ENCODE peak calls at places on chromosomes 3 and 15, in six cellular contexts. W is fibroblast of lung; L is psoas muscle; B is brain microvascular endothelial cell; V is tibial nerve; X is CD8-positive, alpha-beta T cell. K is an unnamed sample.

GRCh38 chr3:156792114-156792513 is 34.0 kb upstream of the LEKR1 start:
- DNase-seq in W (no peak), B (no peak), V (no peak), X (no peak), L (no peak), K (no peak)

GRCh38 chr15:101062471-101063171 is 143.5 kb downstream of the LRRK1 start:
- DNase-seq in X (no peak), L (no peak), V (no peak), B (no peak), W (no peak), K (no peak)

GRCh38 chr3:196634851-196635250 is 4.6 kb upstream of the NRROS start:
- DNase-seq in L (no peak), X (no peak), V (no peak), B (no peak), W (no peak), K (no peak)

GRCh38 chr3:123347691-123348264 is 101.1 kb downstream of the ADCY5 start:
- DNase-seq in X (no peak), L (no peak), B (no peak), V (no peak), W (no peak), K (no peak)

GRCh38 chr3:76107935-76108570 is 322.7 kb upstream of the ZNF717 start:
- DNase-seq in V (peak; percentile 15), L (no peak), X (no peak), B (peak; percentile 67), W (peak; percentile 78), K (no peak)

GRCh38 chr15:52042051-52042851 is 23.2 kb downstream of the MAPK6 start:
- DNase-seq in B (no peak), L (no peak), V (no peak), X (no peak), W (no peak), K (no peak)

GRCh38 chr3:126671521-126671920 is 16.6 kb upstream of the TXNRD3 start:
- DNase-seq in W (no peak), B (no peak), X (no peak), L (no peak), V (no peak), K (no peak)

GRCh38 chr15:80567721-80568157 is 127.4 kb upstream of the ABHD17C start:
- DNase-seq in X (no peak), W (peak; percentile 87), L (no peak), V (peak; percentile 79), B (peak; percentile 77), K (no peak)

GRCh38 chr3:16357698-16358097 is 92.7 kb downstream of the OXNAD1 start:
- DNase-seq in L (no peak), B (no peak), W (no peak), X (no peak), V (no peak), K (no peak)

GRCh38 chr3:115336836-115337235 is 189.7 kb upstream of the ZBTB20 start:
- DNase-seq in B (no peak), X (no peak), V (no peak), W (no peak), L (no peak), K (no peak)

GRCh38 chr15:63439536-63440264 is 58.1 kb upstream of the CA12 start:
- DNase-seq in B (no peak), L (no peak), W (no peak), V (no peak), X (no peak), K (peak; percentile 9)

GRCh38 chr15:88509321-88509720 is 37.2 kb downstream of the DET1 start:
- DNase-seq in B (no peak), V (no peak), L (no peak), W (no peak), X (no peak), K (no peak)

GRCh38 chr15:64740361-64741170 is 34.8 kb downstream of the RBPMS2 start:
- DNase-seq in W (peak; percentile 88), L (no peak), B (peak; percentile 42), V (peak; percentile 12), X (no peak), K (no peak)

GRCh38 chr3:142633073-142633472 is 36.9 kb downstream of the PLS1 start:
- DNase-seq in B (no peak), X (no peak), L (no peak), W (no peak), V (no peak), K (no peak)

GRCh38 chr3:43180027-43180426 is 74.1 kb upstream of the POMGNT2 start:
- DNase-seq in V (no peak), X (no peak), W (peak; percentile 94), B (peak; percentile 95), L (no peak), K (no peak)

GRCh38 chr3:157475921-157476395 is 27.3 kb downstream of the VEPH1 start:
- DNase-seq in X (no peak), B (peak; percentile 67), L (no peak), W (peak; percentile 91), V (no peak), K (no peak)

GRCh38 chr3:19229086-19229485 is 80.8 kb downstream of the KCNH8 start:
- DNase-seq in B (no peak), L (no peak), W (no peak), X (no peak), V (no peak), K (no peak)

GRCh38 chr3:25047058-25047457 is 381.0 kb upstream of the RARB start:
- DNase-seq in L (no peak), X (no peak), B (no peak), V (peak; percentile 17), W (peak; percentile 21), K (no peak)

GRCh38 chr3:10725846-10726245 is 90.2 kb upstream of the SLC6A11 start:
- DNase-seq in V (no peak), W (no peak), B (no peak), X (no peak), L (no peak), K (no peak)

GRCh38 chr3:10729439-10729838 is 86.6 kb upstream of the SLC6A11 start:
- DNase-seq in V (no peak), L (no peak), X (no peak), W (no peak), B (no peak), K (no peak)

GRCh38 chr3:10725067-10725466 is 91.0 kb upstream of the SLC6A11 start:
- DNase-seq in L (no peak), X (no peak), B (no peak), W (no peak), V (no peak), K (no peak)

GRCh38 chr3:10723991-10724390 is 92.0 kb upstream of the SLC6A11 start:
- DNase-seq in B (no peak), L (no peak), V (no peak), X (no peak), W (no peak), K (no peak)

DNA sequence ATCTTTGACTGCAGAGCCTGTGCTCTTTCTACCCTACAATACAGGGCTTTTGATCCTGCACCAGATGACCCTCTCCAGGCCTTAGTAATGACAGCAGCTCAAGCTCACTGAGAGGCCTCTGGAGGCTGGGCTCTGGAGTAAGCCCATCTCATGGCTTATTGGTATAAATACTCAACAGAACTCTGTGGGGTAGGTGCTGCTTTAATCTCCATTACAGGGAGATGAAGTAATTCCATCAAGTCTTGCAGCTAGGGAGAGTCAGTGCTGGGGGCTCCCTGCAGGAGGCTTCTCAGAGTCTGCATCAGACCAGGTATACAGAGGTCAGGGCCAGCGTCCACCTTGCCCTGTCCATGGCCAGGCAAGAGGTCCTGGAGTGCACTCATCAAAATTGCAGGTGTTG is 89.2 kb upstream of the SLC6A11 start:
- DNase-seq in L (no peak), B (no peak), V (no peak), W (no peak), X (no peak), K (no peak)
- H3K27me3 ChIP-seq in L (no peaks in the 10 kb centered on the region), B (no peaks in the 10 kb centered on the region), V (no peaks in the 10 kb centered on the region), W (no peaks in the 10 kb centered on the region), X (no peaks in the 10 kb centered on the region), K (peaks cover 16% of the 10 kb centered on the region)

DNA sequence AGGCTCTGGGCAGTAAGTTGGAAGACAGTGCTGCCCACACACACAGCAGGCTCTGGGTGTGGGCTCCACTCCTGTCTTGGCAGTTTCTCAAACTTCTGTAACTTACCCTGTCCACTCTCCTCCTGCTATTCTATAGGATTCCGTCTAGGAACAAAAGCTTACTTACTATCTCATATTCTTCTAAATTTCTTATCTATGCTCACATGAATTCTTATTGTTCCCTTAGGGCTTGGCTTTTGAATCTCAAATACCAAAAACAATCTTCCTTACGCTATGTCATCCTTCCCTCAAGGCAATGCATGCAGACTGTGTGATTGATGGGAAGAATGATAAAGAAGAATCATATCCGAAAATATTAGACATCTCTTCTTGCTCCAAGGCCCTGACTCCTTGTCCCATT is 425.9 kb upstream of the ONECUT1 start:
- DNase-seq in W (no peak), X (no peak), V (no peak), L (no peak), B (no peak), K (no peak)
- TF ChIP-seq CTCF in W (no peak), X (no peak), V (no peak), L (no peak), B (no peak), K (no peak)

DNA sequence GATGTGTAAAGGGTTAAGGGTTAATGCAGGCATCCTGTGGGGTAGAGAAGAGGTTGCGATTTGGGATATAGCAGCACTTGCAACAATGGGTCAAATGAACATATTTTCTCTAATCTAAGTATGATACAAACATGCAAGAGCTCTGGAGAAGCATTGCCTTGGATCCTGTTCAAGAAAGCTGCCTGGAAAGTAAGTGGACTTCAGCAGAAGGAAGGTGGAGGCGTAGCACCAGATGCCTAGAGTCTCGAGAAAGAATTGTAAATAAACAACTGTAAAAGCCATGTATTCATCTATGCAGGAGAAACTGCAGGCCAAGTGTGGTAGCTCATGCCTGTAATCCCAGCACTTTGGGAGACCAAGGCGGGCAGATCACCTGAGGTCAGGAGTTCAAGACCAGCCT is 27.0 kb upstream of the ARID3B start:
- DNase-seq in V (no peak), W (no peak), B (no peak), X (no peak), L (no peak), K (no peak)
- H3K27me3 ChIP-seq in V (no peaks in the 10 kb centered on the region), W (no peaks in the 10 kb centered on the region), B (no peaks in the 10 kb centered on the region), X (no peaks in the 10 kb centered on the region), L (no peaks in the 10 kb centered on the region), K (no peaks in the 10 kb centered on the region)

GRCh38 chr15:95295905-95296618 is 1034.4 kb upstream of the NR2F2 start:
- DNase-seq in B (no peak), V (no peak), L (no peak), W (no peak), X (no peak), K (no peak)

GRCh38 chr15:95290376-95290973 is 1040.0 kb upstream of the NR2F2 start:
- DNase-seq in X (no peak), L (no peak), B (peak; percentile 32), W (peak; percentile 50), V (no peak), K (no peak)

GRCh38 chr15:95295311-95295710 is 1035.2 kb upstream of the NR2F2 start:
- DNase-seq in V (no peak), L (no peak), B (no peak), X (no peak), W (no peak), K (no peak)

GRCh38 chr15:95292790-95293450 is 1037.6 kb upstream of the NR2F2 start:
- DNase-seq in W (peak; percentile 36), V (no peak), L (no peak), B (no peak), X (no peak), K (no peak)

DNA sequence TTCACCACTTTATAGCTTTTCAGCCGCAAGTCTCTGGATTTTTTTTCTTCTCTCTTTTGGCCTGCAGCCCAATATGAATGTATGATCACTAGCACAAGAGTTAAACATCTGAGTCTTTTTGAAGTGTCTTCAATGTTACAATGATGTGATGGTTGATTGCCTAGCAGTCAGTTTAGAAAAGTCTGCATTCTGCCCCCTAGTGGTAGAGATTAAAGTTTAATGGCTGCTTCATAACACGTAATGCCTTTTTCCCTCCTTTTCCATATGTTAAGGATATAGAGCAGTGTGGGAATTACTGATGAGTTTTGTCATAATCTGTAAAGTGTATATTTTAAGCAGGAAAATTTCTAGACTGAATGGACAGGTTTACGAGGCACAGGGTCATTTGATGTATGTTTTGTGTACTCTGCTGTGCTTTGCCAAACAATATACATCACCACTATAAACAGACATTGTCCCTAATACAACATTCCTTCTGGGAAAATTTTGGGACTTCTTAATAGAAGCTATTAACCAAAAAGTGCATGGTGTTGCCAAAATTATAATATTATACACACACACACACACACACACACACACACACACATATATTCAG is 1038.5 kb upstream of the NR2F2 start:
- DNase-seq in L (no peak), W (peak; percentile 74), X (no peak), B (peak; percentile 39), V (no peak), K (no peak)
- TF ChIP-seq CTCF in L (peak; percentile 66), W (peak; percentile 66), X (peak; percentile 43), B (peak; percentile 60), V (peak; percentile 59), K (peak; percentile 58)

K was measured in CD4-positive, alpha-beta T cell.